ENCODE peak calls at places on chromosomes 7 and 10, in seven cellular contexts. G is HCT116, V is SK-N-SH, C is endothelial cell of umbilical vein, Q is GM12878, A is K562, H is HepG2. N is an unnamed sample.

GRCh38 chr10:23558361-23558799 is 119.5 kb downstream of the OTUD1 start:
- DNase-seq in G (no peak), V (no peak), C (no peak), Q (no peak), A (no peak), H (no peak), N (no peak)

GRCh38 chr10:71029411-71029881 is 141.1 kb upstream of the PCBD1 start:
- DNase-seq in G (no peak), V (no peak), C (no peak), Q (no peak), A (no peak), H (no peak), N (no peak)

GRCh38 chr10:60943372-60944158 is 420 bp downstream of the RHOBTB1 start:
- DNase-seq in G (peak), V (peak), C (peak), Q (no peak), A (peak), H (peak), N (no peak)

GRCh38 chr10:113522460-113522859 is 30.4 kb upstream of the HABP2 start:
- DNase-seq in G (peak), V (no peak), C (no peak), Q (no peak), A (peak), H (no peak), N (peak)

GRCh38 chr10:121216721-121217181 is 365.6 kb downstream of the WDR11 start:
- DNase-seq in G (no peak), V (peak), C (no peak), Q (no peak), A (no peak), H (no peak), N (no peak)

GRCh38 chr10:80489371-80490112 is 35.4 kb downstream of the TSPAN14 start:
- DNase-seq in G (no peak), V (no peak), C (no peak), Q (no peak), A (no peak), H (no peak), N (no peak)

GRCh38 chr10:51244739-51245138 is 170.5 kb downstream of the PRKG1 start:
- DNase-seq in G (no peak), V (no peak), C (peak), Q (no peak), A (no peak), H (no peak), N (no peak)

GRCh38 chr7:89549768-89550167 is 604.5 kb upstream of the STEAP1 start:
- DNase-seq in G (no peak), V (peak), C (no peak), Q (no peak), A (no peak), H (no peak), N (no peak)

GRCh38 chr10:16995867-16996529 is 133.6 kb downstream of the CUBN start:
- DNase-seq in G (no peak), V (no peak), C (peak), Q (no peak), A (peak), H (no peak), N (no peak)

GRCh38 chr7:121097577-121097976 is 109.1 kb downstream of the CPED1 start:
- DNase-seq in G (no peak), V (no peak), C (no peak), Q (no peak), A (no peak), H (no peak), N (no peak)

GRCh38 chr10:94042001-94042813 is 48.5 kb downstream of the PLCE1 start:
- DNase-seq in G (peak), V (no peak), C (no peak), Q (peak), A (no peak), H (no peak), N (no peak)

GRCh38 chr10:45495438-45496152 is 121.6 kb downstream of the ALOX5 start:
- DNase-seq in G (peak), V (no peak), C (no peak), Q (no peak), A (peak), H (no peak), N (no peak)

GRCh38 chr10:81018898-81019890 is 481.5 kb downstream of the SH2D4B start:
- DNase-seq in G (peak), V (peak), C (peak), Q (no peak), A (peak), H (peak), N (no peak)

GRCh38 chr10:44628921-44629320 is 244.0 kb upstream of the CXCL12 start:
- DNase-seq in G (no peak), V (no peak), C (no peak), Q (no peak), A (peak), H (no peak), N (peak)

GRCh38 chr7:142896741-142897379 is 11.3 kb upstream of the TRPV6 start:
- DNase-seq in G (no peak), V (no peak), C (no peak), Q (no peak), A (no peak), H (no peak), N (no peak)

GRCh38 chr10:34104829-34105572 is 710.1 kb downstream of the PARD3 start:
- DNase-seq in G (no peak), V (no peak), C (peak), Q (no peak), A (no peak), H (no peak), N (no peak)

GRCh38 chr10:104300002-104300735 is 31.2 kb downstream of the GSTO2 start:
- DNase-seq in G (no peak), V (no peak), C (peak), Q (no peak), A (no peak), H (no peak), N (no peak)

GRCh38 chr7:77310982-77311381 is 105.2 kb downstream of the GSAP start:
- DNase-seq in G (no peak), V (no peak), C (no peak), Q (no peak), A (no peak), H (no peak), N (no peak)

GRCh38 chr7:43211276-43211675 is 98.8 kb downstream of the HECW1 start:
- DNase-seq in G (no peak), V (no peak), C (no peak), Q (no peak), A (no peak), H (peak), N (no peak)

GRCh38 chr7:33769930-33770329 is 135.4 kb upstream of the BMPER start:
- DNase-seq in G (no peak), V (no peak), C (no peak), Q (no peak), A (no peak), H (no peak), N (no peak)

GRCh38 chr10:26567349-26567721 is 129.2 kb downstream of the APBB1IP start:
- DNase-seq in G (no peak), V (peak), C (no peak), Q (no peak), A (no peak), H (no peak), N (no peak)

GRCh38 chr7:114569160-114569559 is 154.5 kb downstream of the FOXP2 start:
- DNase-seq in G (no peak), V (no peak), C (no peak), Q (no peak), A (no peak), H (no peak), N (no peak)

GRCh38 chr10:4280481-4281206 is 495.6 kb upstream of the KLF6 start:
- DNase-seq in G (no peak), V (no peak), C (peak), Q (no peak), A (no peak), H (no peak), N (no peak)

GRCh38 chr10:31490858-31491504 is 172.0 kb downstream of the ZEB1 start:
- DNase-seq in G (peak), V (no peak), C (peak), Q (peak), A (peak), H (peak), N (no peak)

GRCh38 chr7:148609045-148609725 is 18.6 kb downstream of the C7orf33 start:
- DNase-seq in G (no peak), V (no peak), C (no peak), Q (no peak), A (no peak), H (no peak), N (no peak)

GRCh38 chr7:148607151-148607661 is 16.6 kb downstream of the C7orf33 start:
- DNase-seq in G (no peak), V (peak), C (no peak), Q (no peak), A (no peak), H (no peak), N (no peak)

GRCh38 chr7:148615085-148615750 is 24.7 kb downstream of the C7orf33 start:
- DNase-seq in G (no peak), V (no peak), C (no peak), Q (no peak), A (no peak), H (peak), N (no peak)

DNA sequence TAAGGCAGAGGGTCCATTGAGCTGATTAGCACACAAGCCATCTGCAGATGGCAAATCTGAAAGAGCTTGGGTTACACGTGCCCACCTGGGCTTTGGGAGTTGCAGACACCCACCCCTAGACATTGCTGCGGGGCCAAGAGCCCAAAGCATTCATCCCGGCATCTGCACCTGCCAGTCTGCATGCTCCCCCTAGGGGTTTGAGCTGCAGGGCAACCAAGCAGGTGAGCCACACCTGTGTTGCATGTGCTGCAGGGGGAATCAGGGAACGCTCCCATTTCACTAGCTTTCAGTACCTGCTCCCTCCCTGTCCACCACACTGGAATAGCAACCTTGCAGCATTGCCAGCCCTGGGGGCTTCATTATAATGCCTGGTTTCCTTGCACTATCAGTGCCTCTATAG is 21.1 kb downstream of the C7orf33 start:
- DNase-seq in G (no peak), V (no peak), C (no peak), Q (no peak), A (no peak), H (no peak), N (no peak)
- H3K9ac ChIP-seq in G (no peak), V (no peak), C (no peak), Q (no peak), A (no peak), H (no peak), N (no peak)

GRCh38 chr7:29208410-29209250 is 14.1 kb downstream of the CHN2 start:
- DNase-seq in G (no peak), V (no peak), C (no peak), Q (no peak), A (no peak), H (peak), N (no peak)
- TF ChIP-seq POLR2AphosphoS5 in G (no peak), V (no peak), C (no peak), Q (no peak), A (no peak), H (no peak), N (no peak)

GRCh38 chr7:148898845-148899474 is 14.9 kb upstream of the EZH2 start:
- DNase-seq in G (no peak), V (no peak), C (no peak), Q (no peak), A (peak), H (peak), N (no peak)

GRCh38 chr7:148905093-148905666 is 21.1 kb upstream of the EZH2 start:
- DNase-seq in G (no peak), V (no peak), C (no peak), Q (no peak), A (no peak), H (no peak), N (no peak)

GRCh38 chr7:148903504-148903903 is 19.4 kb upstream of the EZH2 start:
- DNase-seq in G (no peak), V (no peak), C (no peak), Q (no peak), A (peak), H (no peak), N (no peak)

GRCh38 chr7:148906707-148907498 is 22.8 kb upstream of the EZH2 start:
- DNase-seq in G (no peak), V (peak), C (no peak), Q (no peak), A (no peak), H (no peak), N (no peak)

GRCh38 chr7:148901178-148901577 is 17.1 kb upstream of the EZH2 start:
- DNase-seq in G (no peak), V (no peak), C (no peak), Q (no peak), A (no peak), H (no peak), N (no peak)
- H3K9ac ChIP-seq in G (no peak), V (no peak), C (no peak), Q (no peak), A (no peak), H (no peak), N (no peak)

GRCh38 chr7:84399661-84400060 is 205.1 kb upstream of the SEMA3A start:
- DNase-seq in G (no peak), V (no peak), C (no peak), Q (no peak), A (no peak), H (no peak), N (no peak)

GRCh38 chr7:84393776-84394175 is 199.2 kb upstream of the SEMA3A start:
- DNase-seq in G (no peak), V (no peak), C (no peak), Q (no peak), A (no peak), H (no peak), N (no peak)

GRCh38 chr7:84389242-84389641 is 194.7 kb upstream of the SEMA3A start:
- DNase-seq in G (no peak), V (no peak), C (no peak), Q (peak), A (no peak), H (no peak), N (no peak)

DNA sequence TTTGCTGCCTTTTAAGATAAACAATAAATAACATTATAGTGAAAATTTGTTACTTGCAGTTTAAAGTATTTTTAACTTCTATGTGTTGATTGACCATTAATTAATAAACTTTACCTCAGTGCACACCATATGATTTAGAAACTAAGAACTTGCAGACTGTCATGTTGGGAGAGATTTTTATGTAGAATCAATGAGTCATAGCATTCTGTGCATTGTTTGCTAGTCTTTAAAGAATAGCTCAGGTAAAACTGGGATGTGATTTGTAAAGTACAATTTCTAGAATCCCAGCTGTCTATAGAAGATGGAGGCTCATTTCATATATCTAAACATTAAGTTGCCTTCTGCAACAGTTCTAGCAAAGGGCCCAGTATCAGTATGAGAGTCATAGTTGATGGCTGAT is 199.6 kb upstream of the SEMA3A start:
- DNase-seq in G (no peak), V (no peak), C (no peak), Q (no peak), A (no peak), H (no peak), N (no peak)
- TF ChIP-seq POLR2AphosphoS5 in G (no peak), V (no peak), C (no peak), Q (no peak), A (no peak), H (no peak), N (no peak)

GRCh38 chr7:944744-945143 is 9.7 kb downstream of the ADAP1 start:
- DNase-seq in G (no peak), V (no peak), C (no peak), Q (no peak), A (no peak), H (no peak), N (no peak)

GRCh38 chr7:939843-940242 is 14.6 kb downstream of the ADAP1 start:
- DNase-seq in G (no peak), V (no peak), C (no peak), Q (no peak), A (no peak), H (no peak), N (no peak)

GRCh38 chr7:938546-939185 is 15.8 kb downstream of the ADAP1 start:
- DNase-seq in G (no peak), V (no peak), C (no peak), Q (no peak), A (no peak), H (no peak), N (no peak)

GRCh38 chr7:937851-938484 is 16.5 kb downstream of the ADAP1 start:
- DNase-seq in G (no peak), V (no peak), C (no peak), Q (no peak), A (no peak), H (no peak), N (no peak)

GRCh38 chr7:940599-941408 is 13.7 kb downstream of the ADAP1 start:
- DNase-seq in G (no peak), V (no peak), C (no peak), Q (no peak), A (no peak), H (no peak), N (no peak)
- H3K9ac ChIP-seq in G (no peak), V (no peak), C (no peak), Q (no peak), A (no peak), H (no peak), N (no peak)

GRCh38 chr7:25849361-25850184 is 302.4 kb upstream of the NFE2L3 start:
- DNase-seq in G (no peak), V (no peak), C (peak), Q (no peak), A (peak), H (peak), N (no peak)
- TF ChIP-seq POLR2AphosphoS5 in G (no peak), V (no peak), C (no peak), Q (no peak), A (no peak), H (no peak), N (no peak)

GRCh38 chr10:87504307-87504666 is 406 bp upstream of the MINPP1 start:
- DNase-seq in G (no peak), V (no peak), C (no peak), Q (no peak), A (no peak), H (peak), N (no peak)

GRCh38 chr10:87505366-87506113 is 847 bp downstream of the MINPP1 start:
- DNase-seq in G (peak), V (peak), C (peak), Q (no peak), A (peak), H (peak), N (no peak)

GRCh38 chr10:87506988-87507387 is 2.3 kb downstream of the MINPP1 start:
- DNase-seq in G (no peak), V (no peak), C (no peak), Q (no peak), A (no peak), H (no peak), N (no peak)

GRCh38 chr10:87503892-87504291 is 801 bp upstream of the MINPP1 start:
- DNase-seq in G (no peak), V (peak), C (peak), Q (no peak), A (peak), H (peak), N (no peak)

DNA sequence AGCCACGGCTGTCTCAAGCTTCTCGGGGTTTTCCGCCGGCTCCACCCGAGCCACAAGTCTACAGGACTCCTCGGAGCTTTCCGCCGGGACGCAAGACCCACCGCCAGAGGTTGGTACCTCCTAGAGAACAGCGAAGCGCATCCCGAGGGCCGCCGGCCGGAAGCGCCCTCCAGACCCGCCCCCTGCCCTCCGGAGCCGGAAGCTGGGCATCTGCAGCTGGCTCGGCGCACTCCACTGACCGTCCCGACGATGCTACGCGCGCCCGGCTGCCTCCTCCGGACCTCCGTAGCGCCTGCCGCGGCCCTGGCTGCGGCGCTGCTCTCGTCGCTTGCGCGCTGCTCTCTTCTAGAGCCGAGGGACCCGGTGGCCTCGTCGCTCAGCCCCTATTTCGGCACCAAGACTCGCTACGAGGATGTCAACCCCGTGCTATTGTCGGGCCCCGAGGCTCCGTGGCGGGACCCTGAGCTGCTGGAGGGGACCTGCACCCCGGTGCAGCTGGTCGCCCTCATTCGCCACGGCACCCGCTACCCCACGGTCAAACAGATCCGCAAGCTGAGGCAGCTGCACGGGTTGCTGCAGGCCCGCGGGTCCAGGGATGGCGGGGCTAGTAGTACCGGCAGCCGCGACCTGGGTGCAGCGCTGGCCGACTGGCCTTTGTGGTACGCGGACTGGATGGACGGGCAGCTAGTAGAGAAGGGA is at the start of gene MINPP1:
- DNase-seq in G (peak), V (peak), C (peak), Q (no peak), A (peak), H (peak), N (no peak)
- H3K9ac ChIP-seq in G (peak), V (peak), C (peak), Q (peak), A (peak), H (peak), N (peak)

GRCh38 chr7:20700491-20701231 is 85.2 kb downstream of the ABCB5 start:
- DNase-seq in G (no peak), V (no peak), C (no peak), Q (no peak), A (peak), H (no peak), N (no peak)
- TF ChIP-seq POLR2AphosphoS5 in G (no peak), V (no peak), C (no peak), Q (no peak), A (no peak), H (no peak), N (no peak)

GRCh38 chr10:79409038-79410035 is 36.1 kb downstream of the ZCCHC24 start:
- DNase-seq in G (no peak), V (no peak), C (no peak), Q (no peak), A (no peak), H (no peak), N (no peak)
- H3K9ac ChIP-seq in G (no peak), V (no peak), C (no peak), Q (no peak), A (no peak), H (no peak), N (no peak)

DNA sequence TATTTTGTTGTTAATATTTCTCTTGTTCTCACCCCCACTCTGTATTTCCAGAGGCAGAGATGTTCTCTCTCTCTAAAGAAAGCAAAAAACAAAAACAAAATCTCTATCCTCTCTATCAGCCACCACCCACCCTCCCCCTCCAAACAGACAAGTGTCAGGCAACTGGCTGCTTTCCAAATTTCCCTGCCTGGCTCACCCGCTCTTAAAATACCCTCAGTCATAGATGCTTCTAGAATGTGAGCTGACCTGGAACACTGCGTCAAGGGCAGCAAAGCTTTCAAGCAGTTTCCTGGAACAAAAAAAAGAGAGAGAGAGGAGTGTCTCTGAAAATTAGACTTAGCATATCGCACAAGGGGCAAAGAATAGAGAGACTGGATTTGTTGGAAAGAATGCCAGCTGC is 341.0 kb upstream of the ZMIZ1 start:
- DNase-seq in G (no peak), V (peak), C (no peak), Q (no peak), A (no peak), H (no peak), N (no peak)
- TF ChIP-seq POLR2AphosphoS5 in G (no peak), V (no peak), C (no peak), Q (no peak), A (no peak), H (no peak), N (no peak)

N was measured in SK-N-MC.